ENCODE peak calls at places on chromosomes 5 and 9, in five cellular contexts. O is stimulated activated CD8-positive, alpha-beta memory T cell treated with anti-CD3 and anti-CD28 coated beads, Interleukin-4, amount 100 ng/mL, for 1 hour; Z is naive thymus-derived CD4-positive, alpha-beta T cell; V is NB4; F is AG10803. M is an unnamed sample.

GRCh38 chr9:122941560-122942234 is 877 bp downstream of the RABGAP1 start:
- DNase-seq in O (no peak), Z (no peak), V (peak), F (peak), M (peak)

GRCh38 chr5:111656580-111656979 is 100.4 kb downstream of the NREP start:
- DNase-seq in O (no peak), Z (no peak), V (no peak), F (no peak), M (no peak)

GRCh38 chr9:14437336-14438231 is 123.6 kb upstream of the NFIB start:
- DNase-seq in O (no peak), Z (no peak), V (no peak), F (no peak), M (no peak)

GRCh38 chr5:180553530-180553929 is 37.8 kb downstream of the SCGB3A1 start:
- DNase-seq in O (no peak), Z (no peak), V (no peak), F (no peak), M (no peak)

GRCh38 chr5:37370864-37371726 is at the start of gene NUP155:
- DNase-seq in O (peak), Z (peak), V (peak), F (peak), M (peak)

GRCh38 chr9:105330201-105330600 is 85.8 kb downstream of the SLC44A1 start:
- DNase-seq in O (no peak), Z (no peak), V (no peak), F (no peak), M (no peak)

GRCh38 chr5:14120176-14120575 is 23.0 kb upstream of the TRIO start:
- DNase-seq in O (no peak), Z (no peak), V (no peak), F (no peak), M (no peak)

GRCh38 chr5:61559722-61560121 is 227.7 kb downstream of the ZSWIM6 start:
- DNase-seq in O (no peak), Z (no peak), V (no peak), F (no peak), M (no peak)

M was measured in GM03348.